ENCODE peak calls at places on chromosome X, in seven cellular contexts. One of them, this sample, is unnamed.

GRCh38 chrX:151902813-151903591 is 9.7 kb upstream of the MAGEA4 start:
- ATAC-seq in aorta: peak; percentile 54
- ATAC-seq in IMR-90: no peak
- ATAC-seq in Panc1: peak; percentile 58
- ATAC-seq in upper lobe of left lung: peak; percentile 60
- ATAC-seq in heart left ventricle: no peak
- ATAC-seq in left lung: peak; percentile 75
- ATAC-seq in this sample: peak; percentile 90

GRCh38 chrX:43375146-43375545 is 281.0 kb upstream of the MAOA start:
- ATAC-seq in upper lobe of left lung: no peak
- ATAC-seq in left lung: no peak
- ATAC-seq in aorta: no peak
- ATAC-seq in IMR-90: no peak
- ATAC-seq in heart left ventricle: no peak
- ATAC-seq in Panc1: no peak
- ATAC-seq in this sample: no peak

GRCh38 chrX:124260845-124261244 is 71.6 kb upstream of the TEX13D start:
- ATAC-seq in upper lobe of left lung: no peak
- ATAC-seq in aorta: no peak
- ATAC-seq in heart left ventricle: no peak
- ATAC-seq in Panc1: no peak
- ATAC-seq in IMR-90: no peak
- ATAC-seq in left lung: no peak
- ATAC-seq in this sample: no peak

GRCh38 chrX:37371578-37371981 is 22.4 kb downstream of the PRRG1 start:
- ATAC-seq in aorta: peak; percentile 60
- ATAC-seq in Panc1: no peak
- ATAC-seq in upper lobe of left lung: no peak
- ATAC-seq in IMR-90: peak; percentile 56
- ATAC-seq in left lung: no peak
- ATAC-seq in heart left ventricle: peak; percentile 73
- ATAC-seq in this sample: no peak

GRCh38 chrX:40107291-40108083 is 9.7 kb upstream of the BCOR start:
- ATAC-seq in aorta: peak; percentile 69
- ATAC-seq in heart left ventricle: peak; percentile 15
- ATAC-seq in IMR-90: no peak
- ATAC-seq in Panc1: peak; percentile 43
- ATAC-seq in upper lobe of left lung: no peak
- ATAC-seq in left lung: peak; percentile 36
- ATAC-seq in this sample: peak; percentile 11

GRCh38 chrX:24494544-24495113 is 29.5 kb downstream of the PDK3 start:
- ATAC-seq in IMR-90: peak; percentile 57
- ATAC-seq in left lung: peak; percentile 87
- ATAC-seq in upper lobe of left lung: no peak
- ATAC-seq in heart left ventricle: no peak
- ATAC-seq in Panc1: no peak
- ATAC-seq in aorta: peak; percentile 68
- ATAC-seq in this sample: peak; percentile 79

GRCh38 chrX:124342174-124342867 is 4.0 kb upstream of the SH2D1A start:
- ATAC-seq in heart left ventricle: no peak
- ATAC-seq in aorta: no peak
- ATAC-seq in upper lobe of left lung: no peak
- ATAC-seq in IMR-90: no peak
- ATAC-seq in Panc1: no peak
- ATAC-seq in left lung: no peak
- ATAC-seq in this sample: no peak

GRCh38 chrX:22202251-22202650 is 70.5 kb upstream of the CBLL2 start:
- ATAC-seq in upper lobe of left lung: no peak
- ATAC-seq in aorta: no peak
- ATAC-seq in left lung: no peak
- ATAC-seq in Panc1: no peak
- ATAC-seq in heart left ventricle: no peak
- ATAC-seq in IMR-90: no peak
- ATAC-seq in this sample: no peak

GRCh38 chrX:71067727-71068051 is 445 bp downstream of the SNX12 start:
- ATAC-seq in aorta: peak; percentile 26
- ATAC-seq in upper lobe of left lung: peak; percentile 2
- ATAC-seq in heart left ventricle: no peak
- ATAC-seq in IMR-90: peak; percentile 5
- ATAC-seq in Panc1: peak; percentile 6
- ATAC-seq in left lung: peak; percentile 4
- ATAC-seq in this sample: peak; percentile 1

GRCh38 chrX:115693476-115693875 is 132.5 kb downstream of the PLS3 start:
- ATAC-seq in Panc1: no peak
- ATAC-seq in IMR-90: no peak
- ATAC-seq in left lung: no peak
- ATAC-seq in upper lobe of left lung: no peak
- ATAC-seq in aorta: no peak
- ATAC-seq in heart left ventricle: no peak
- ATAC-seq in this sample: no peak

GRCh38 chrX:122113376-122113775 is 1066.0 kb downstream of the GLUD2 start:
- ATAC-seq in left lung: no peak
- ATAC-seq in IMR-90: no peak
- ATAC-seq in Panc1: no peak
- ATAC-seq in aorta: no peak
- ATAC-seq in heart left ventricle: no peak
- ATAC-seq in upper lobe of left lung: no peak
- ATAC-seq in this sample: no peak

GRCh38 chrX:77961063-77961462 is 8.4 kb downstream of the PGAM4 start:
- ATAC-seq in aorta: no peak
- ATAC-seq in upper lobe of left lung: no peak
- ATAC-seq in left lung: no peak
- ATAC-seq in IMR-90: no peak
- ATAC-seq in heart left ventricle: no peak
- ATAC-seq in Panc1: no peak
- ATAC-seq in this sample: no peak

GRCh38 chrX:146456058-146456457 is 353.5 kb upstream of the CXorf51B start:
- ATAC-seq in aorta: no peak
- ATAC-seq in IMR-90: no peak
- ATAC-seq in upper lobe of left lung: no peak
- ATAC-seq in left lung: no peak
- ATAC-seq in heart left ventricle: no peak
- ATAC-seq in Panc1: no peak
- ATAC-seq in this sample: no peak

GRCh38 chrX:51215266-51215665 is 117.4 kb upstream of the NUDT10 start:
- ATAC-seq in aorta: no peak
- ATAC-seq in left lung: no peak
- ATAC-seq in upper lobe of left lung: no peak
- ATAC-seq in heart left ventricle: no peak
- ATAC-seq in Panc1: no peak
- ATAC-seq in IMR-90: no peak
- ATAC-seq in this sample: no peak

GRCh38 chrX:78979789-78980464 is 34.7 kb downstream of the P2RY10 start:
- ATAC-seq in upper lobe of left lung: no peak
- ATAC-seq in heart left ventricle: no peak
- ATAC-seq in left lung: no peak
- ATAC-seq in Panc1: no peak
- ATAC-seq in aorta: no peak
- ATAC-seq in IMR-90: no peak
- ATAC-seq in this sample: no peak

GRCh38 chrX:41909068-41909467 is 14.3 kb downstream of the CASK start:
- ATAC-seq in upper lobe of left lung: no peak
- ATAC-seq in aorta: no peak
- ATAC-seq in Panc1: no peak
- ATAC-seq in heart left ventricle: no peak
- ATAC-seq in IMR-90: no peak
- ATAC-seq in left lung: no peak
- ATAC-seq in this sample: no peak

GRCh38 chrX:119041175-119041574 is 31.6 kb upstream of the CT47C1 start:
- ATAC-seq in left lung: peak; percentile 91
- ATAC-seq in Panc1: peak; percentile 98
- ATAC-seq in aorta: peak; percentile 87
- ATAC-seq in upper lobe of left lung: peak; percentile 74
- ATAC-seq in IMR-90: peak; percentile 90
- ATAC-seq in heart left ventricle: peak; percentile 94
- ATAC-seq in this sample: peak; percentile 85

GRCh38 chrX:16882188-16882587 is 12.0 kb upstream of the RBBP7 start:
- ATAC-seq in aorta: no peak
- ATAC-seq in IMR-90: peak; percentile 48
- ATAC-seq in upper lobe of left lung: peak; percentile 37
- ATAC-seq in heart left ventricle: peak; percentile 63
- ATAC-seq in left lung: peak; percentile 75
- ATAC-seq in Panc1: peak; percentile 60
- ATAC-seq in this sample: peak; percentile 49

GRCh38 chrX:39115166-39115565 is 313.9 kb downstream of the MID1IP1 start:
- ATAC-seq in aorta: no peak
- ATAC-seq in IMR-90: no peak
- ATAC-seq in left lung: no peak
- ATAC-seq in Panc1: no peak
- ATAC-seq in heart left ventricle: no peak
- ATAC-seq in upper lobe of left lung: no peak
- ATAC-seq in this sample: no peak

GRCh38 chrX:56800801-56801200 is 71.8 kb downstream of the NBDY start:
- ATAC-seq in left lung: no peak
- ATAC-seq in upper lobe of left lung: no peak
- ATAC-seq in aorta: no peak
- ATAC-seq in Panc1: no peak
- ATAC-seq in heart left ventricle: no peak
- ATAC-seq in IMR-90: no peak
- ATAC-seq in this sample: no peak

GRCh38 chrX:104660092-104660491 is 94.1 kb downstream of the IL1RAPL2 start:
- ATAC-seq in left lung: peak; percentile 31
- ATAC-seq in IMR-90: no peak
- ATAC-seq in heart left ventricle: no peak
- ATAC-seq in Panc1: no peak
- ATAC-seq in aorta: no peak
- ATAC-seq in upper lobe of left lung: no peak
- ATAC-seq in this sample: no peak

GRCh38 chrX:39652336-39652735 is 445.4 kb downstream of the BCOR start:
- ATAC-seq in upper lobe of left lung: no peak
- ATAC-seq in aorta: no peak
- ATAC-seq in Panc1: no peak
- ATAC-seq in IMR-90: no peak
- ATAC-seq in heart left ventricle: no peak
- ATAC-seq in left lung: peak; percentile 49
- ATAC-seq in this sample: no peak

GRCh38 chrX:78514852-78515251 is 144.3 kb downstream of the RTL3 start:
- ATAC-seq in Panc1: no peak
- ATAC-seq in heart left ventricle: no peak
- ATAC-seq in aorta: no peak
- ATAC-seq in left lung: peak; percentile 44
- ATAC-seq in IMR-90: no peak
- ATAC-seq in upper lobe of left lung: no peak
- ATAC-seq in this sample: no peak

GRCh38 chrX:15947648-15948317 is 93.2 kb upstream of the AP1S2 start:
- ATAC-seq in aorta: no peak
- ATAC-seq in IMR-90: peak; percentile 96
- ATAC-seq in heart left ventricle: no peak
- ATAC-seq in left lung: peak; percentile 47
- ATAC-seq in upper lobe of left lung: no peak
- ATAC-seq in Panc1: no peak
- ATAC-seq in this sample: no peak

GRCh38 chrX:12747433-12747832 is 43.8 kb upstream of the PRPS2 start:
- ATAC-seq in left lung: no peak
- ATAC-seq in Panc1: no peak
- ATAC-seq in heart left ventricle: no peak
- ATAC-seq in upper lobe of left lung: no peak
- ATAC-seq in aorta: no peak
- ATAC-seq in IMR-90: no peak
- ATAC-seq in this sample: no peak

DNA sequence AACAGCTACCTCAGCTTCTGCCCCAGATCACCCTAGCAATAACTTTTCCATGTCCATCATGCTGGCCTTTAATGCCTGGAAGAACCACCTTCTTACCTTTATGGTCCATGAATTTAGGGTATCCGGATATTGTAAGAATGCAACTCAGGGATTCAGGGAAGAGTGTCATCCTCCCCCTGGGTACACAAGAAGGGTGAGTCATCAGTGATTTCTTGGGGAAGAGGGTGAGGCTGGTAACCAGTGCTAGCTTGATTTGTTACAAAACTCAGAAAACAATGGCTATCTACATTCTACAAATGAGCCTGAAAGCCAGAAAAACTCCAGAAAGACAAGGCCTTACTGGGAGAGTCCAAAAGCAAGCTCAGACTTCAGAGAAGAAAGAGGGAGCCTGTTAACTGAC is 10.4 kb upstream of the NALF2 start:
- ATAC-seq in heart left ventricle: no peak
- ATAC-seq in upper lobe of left lung: no peak
- ATAC-seq in IMR-90: no peak
- ATAC-seq in Panc1: no peak
- ATAC-seq in left lung: no peak
- ATAC-seq in aorta: no peak
- ATAC-seq in this sample: no peak
- H3K9me3 ChIP-seq in heart left ventricle: no peaks in the 10 kb centered on the region
- H3K9me3 ChIP-seq in upper lobe of left lung: no peaks in the 10 kb centered on the region
- H3K9me3 ChIP-seq in IMR-90: no peaks in the 10 kb centered on the region
- H3K9me3 ChIP-seq in Panc1: no peaks in the 10 kb centered on the region
- H3K9me3 ChIP-seq in left lung: no peaks in the 10 kb centered on the region
- H3K9me3 ChIP-seq in aorta: no peaks in the 10 kb centered on the region
- H3K9me3 ChIP-seq in this sample: no peaks in the 10 kb centered on the region

GRCh38 chrX:19751068-19751467 is 136.3 kb downstream of the SH3KBP1 start:
- ATAC-seq in heart left ventricle: no peak
- ATAC-seq in IMR-90: no peak
- ATAC-seq in aorta: no peak
- ATAC-seq in left lung: no peak
- ATAC-seq in upper lobe of left lung: no peak
- ATAC-seq in Panc1: no peak
- ATAC-seq in this sample: no peak

GRCh38 chrX:19750028-19750786 is 137.2 kb downstream of the SH3KBP1 start:
- ATAC-seq in heart left ventricle: no peak
- ATAC-seq in left lung: no peak
- ATAC-seq in IMR-90: no peak
- ATAC-seq in upper lobe of left lung: no peak
- ATAC-seq in Panc1: no peak
- ATAC-seq in aorta: no peak
- ATAC-seq in this sample: no peak

GRCh38 chrX:19753368-19753767 is 134.0 kb downstream of the SH3KBP1 start:
- ATAC-seq in Panc1: no peak
- ATAC-seq in heart left ventricle: no peak
- ATAC-seq in upper lobe of left lung: no peak
- ATAC-seq in left lung: no peak
- ATAC-seq in IMR-90: no peak
- ATAC-seq in aorta: no peak
- ATAC-seq in this sample: no peak

GRCh38 chrX:19748898-19749680 is 138.3 kb downstream of the SH3KBP1 start:
- ATAC-seq in heart left ventricle: no peak
- ATAC-seq in aorta: no peak
- ATAC-seq in IMR-90: no peak
- ATAC-seq in upper lobe of left lung: no peak
- ATAC-seq in Panc1: no peak
- ATAC-seq in left lung: no peak
- ATAC-seq in this sample: no peak

GRCh38 chrX:19752043-19752442 is 135.4 kb downstream of the SH3KBP1 start:
- ATAC-seq in heart left ventricle: no peak
- ATAC-seq in Panc1: no peak
- ATAC-seq in aorta: no peak
- ATAC-seq in left lung: no peak
- ATAC-seq in upper lobe of left lung: no peak
- ATAC-seq in IMR-90: no peak
- ATAC-seq in this sample: no peak
- H3K4me1 ChIP-seq in heart left ventricle: peaks cover 14% of the 10 kb centered on the region
- H3K4me1 ChIP-seq in Panc1: no peaks in the 10 kb centered on the region
- H3K4me1 ChIP-seq in aorta: no peaks in the 10 kb centered on the region
- H3K4me1 ChIP-seq in left lung: no peaks in the 10 kb centered on the region
- H3K4me1 ChIP-seq in upper lobe of left lung: no peaks in the 10 kb centered on the region
- H3K4me1 ChIP-seq in IMR-90: no peaks in the 10 kb centered on the region
- H3K4me1 ChIP-seq in this sample: no peaks in the 10 kb centered on the region

GRCh38 chrX:81875800-81876199 is 673.9 kb downstream of the SH3BGRL start:
- ATAC-seq in heart left ventricle: no peak
- ATAC-seq in Panc1: no peak
- ATAC-seq in left lung: no peak
- ATAC-seq in IMR-90: no peak
- ATAC-seq in aorta: peak; percentile 48
- ATAC-seq in upper lobe of left lung: peak; percentile 46
- ATAC-seq in this sample: no peak
- H3K9me3 ChIP-seq in heart left ventricle: no peaks in the 10 kb centered on the region
- H3K9me3 ChIP-seq in Panc1: no peaks in the 10 kb centered on the region
- H3K9me3 ChIP-seq in left lung: no peaks in the 10 kb centered on the region
- H3K9me3 ChIP-seq in IMR-90: peaks cover 19% of the 10 kb centered on the region
- H3K9me3 ChIP-seq in aorta: no peaks in the 10 kb centered on the region
- H3K9me3 ChIP-seq in upper lobe of left lung: no peaks in the 10 kb centered on the region
- H3K9me3 ChIP-seq in this sample: no peaks in the 10 kb centered on the region

GRCh38 chrX:154800508-154801207 is 4.6 kb downstream of the MPP1 start:
- ATAC-seq in left lung: no peak
- ATAC-seq in aorta: no peak
- ATAC-seq in Panc1: no peak
- ATAC-seq in upper lobe of left lung: no peak
- ATAC-seq in heart left ventricle: no peak
- ATAC-seq in IMR-90: no peak
- ATAC-seq in this sample: no peak
- H3K4me1 ChIP-seq in left lung: peaks cover 7% of the 10 kb centered on the region
- H3K4me1 ChIP-seq in aorta: no peaks in the 10 kb centered on the region
- H3K4me1 ChIP-seq in Panc1: peaks cover 82% of the 10 kb centered on the region
- H3K4me1 ChIP-seq in upper lobe of left lung: peaks cover 13% of the 10 kb centered on the region
- H3K4me1 ChIP-seq in heart left ventricle: peaks cover 21% of the 10 kb centered on the region
- H3K4me1 ChIP-seq in IMR-90: peaks cover 16% of the 10 kb centered on the region
- H3K4me1 ChIP-seq in this sample: no peaks in the 10 kb centered on the region